ENCODE peak calls at places on chromosomes 6 and 20, in ten cellular contexts. J is PC-3; K is T-cell; Z is iPS-NIHi11; R is mucosa of descending colon; Y is GM03348; T is stimulated activated CD4-positive, alpha-beta T cell treated with anti-CD3 and anti-CD28 coated beads, Interleukin-2, amount 100 ng/mL, for 48 hours; M is GM12865; S is T-helper 22 cell; A is cardiac muscle cell. I is an unnamed sample.

GRCh38 chr20:652611-653109 is 340 bp downstream of the SRXN1 start:
- DNase-seq in J (peak), K (no peak), Z (no peak), R (peak), Y (no peak), T (peak), M (no peak), S (no peak), A (no peak), I (peak)

GRCh38 chr6:15690451-15690961 is 27.7 kb upstream of the DTNBP1 start:
- DNase-seq in J (peak), K (no peak), Z (no peak), R (no peak), Y (no peak), T (no peak), M (no peak), S (no peak), A (no peak), I (no peak)

GRCh38 chr6:31125162-31125561 is 4.9 kb upstream of the CDSN start:
- DNase-seq in J (peak), K (no peak), Z (peak), R (no peak), Y (no peak), T (no peak), M (no peak), S (no peak), A (no peak), I (no peak)

GRCh38 chr6:51273228-51273961 is 454.7 kb downstream of the TFAP2B start:
- DNase-seq in J (no peak), K (no peak), Z (peak), R (no peak), Y (no peak), T (no peak), M (no peak), S (no peak), A (no peak), I (no peak)

GRCh38 chr20:55888655-55889054 is 116.7 kb downstream of the CBLN4 start:
- DNase-seq in J (peak), K (no peak), Z (no peak), R (no peak), Y (no peak), T (no peak), M (no peak), S (no peak), A (no peak), I (no peak)

GRCh38 chr6:137522399-137522798 is 28.2 kb upstream of the OLIG3 start:
- DNase-seq in J (no peak), K (no peak), Z (no peak), R (no peak), Y (no peak), T (no peak), M (no peak), S (no peak), A (no peak), I (no peak)

GRCh38 chr20:12989586-12989985 is 19.2 kb upstream of the SPTLC3 start:
- DNase-seq in J (no peak), K (no peak), Z (no peak), R (no peak), Y (no peak), T (no peak), M (no peak), S (no peak), A (no peak), I (no peak)

GRCh38 chr6:113980937-113981554 is 10.1 kb upstream of the HDAC2 start:
- DNase-seq in J (peak), K (no peak), Z (peak), R (no peak), Y (peak), T (no peak), M (peak), S (no peak), A (peak), I (peak)

I was measured in EH.